ENCODE peak calls at places on chromosome 2, in five cellular contexts. X is tibial nerve, T is right lobe of liver, Z is H7, Q is skeletal muscle cell. N is an unnamed sample.

GRCh38 chr2:37394986-37395555 is 50.6 kb downstream of the QPCT start:
- DNase-seq in X (no peak), T (no peak), Z (no peak), Q (no peak), N (no peak)

GRCh38 chr2:237178396-237178795 is 92.7 kb downstream of the COPS8 start:
- DNase-seq in X (no peak), T (no peak), Z (no peak), Q (peak), N (no peak)

GRCh38 chr2:16561251-16561650 is 104.4 kb downstream of the CYRIA start:
- DNase-seq in Z (no peak), T (no peak), Q (no peak), X (no peak), N (no peak)

GRCh38 chr2:167748536-167748935 is 498.9 kb downstream of the STK39 start:
- DNase-seq in X (no peak), T (no peak), Q (no peak), Z (no peak), N (no peak)

GRCh38 chr2:32009479-32010256 is 1.1 kb downstream of the MEMO1 start:
- DNase-seq in X (peak), Q (no peak), Z (peak), T (peak), N (peak)

GRCh38 chr2:33108483-33109443 is 162.0 kb downstream of the LTBP1 start:
- DNase-seq in X (no peak), Z (no peak), T (no peak), Q (no peak), N (peak)

GRCh38 chr2:84077504-84077903 is 381.6 kb downstream of the SUCLG1 start:
- DNase-seq in X (peak), Q (no peak), Z (peak), T (no peak), N (no peak)

GRCh38 chr2:119425620-119426395 is 5.8 kb upstream of the TMEM37 start:
- DNase-seq in T (peak), Z (no peak), Q (no peak), X (no peak), N (no peak)

GRCh38 chr2:8575011-8575750 is 106.7 kb upstream of the ID2 start:
- DNase-seq in X (no peak), Z (peak), T (peak), Q (no peak), N (no peak)

GRCh38 chr2:157363612-157364101 is 38.0 kb upstream of the ERMN start:
- DNase-seq in Q (no peak), T (no peak), X (no peak), Z (no peak), N (no peak)

GRCh38 chr2:112314856-112315255 is 39.5 kb downstream of the ZC3H6 start:
- DNase-seq in T (no peak), X (no peak), Z (no peak), Q (no peak), N (no peak)

GRCh38 chr2:203909192-203909945 is 27.2 kb upstream of the ICOS start:
- DNase-seq in X (peak), Q (peak), Z (peak), T (no peak), N (peak)

GRCh38 chr2:240962371-240963064 is 35.9 kb upstream of the SNED1 start:
- DNase-seq in Q (no peak), Z (peak), T (peak), X (peak), N (peak)

GRCh38 chr2:67039701-67040100 is 357.4 kb upstream of the ETAA1 start:
- DNase-seq in Q (no peak), X (no peak), T (no peak), Z (no peak), N (no peak)

GRCh38 chr2:237726401-237726830 is 72.2 kb upstream of the RBM44 start:
- DNase-seq in X (no peak), Q (peak), Z (no peak), T (peak), N (no peak)

GRCh38 chr2:168948621-168949212 is 47.6 kb downstream of the G6PC2 start:
- DNase-seq in X (no peak), Z (no peak), T (no peak), Q (no peak), N (no peak)

GRCh38 chr2:28626376-28626775 is 125.3 kb upstream of the PPP1CB start:
- DNase-seq in T (no peak), Q (no peak), X (no peak), Z (no peak), N (no peak)

GRCh38 chr2:37768491-37768925 is 97.1 kb upstream of the CDC42EP3 start:
- DNase-seq in T (no peak), Z (no peak), X (peak), Q (peak), N (peak)

GRCh38 chr2:26577442-26578433 is 63.4 kb downstream of the CIB4 start:
- DNase-seq in Q (peak), T (peak), Z (peak), X (peak), N (peak)

GRCh38 chr2:3024401-3024935 is 353.1 kb downstream of the EIPR1 start:
- DNase-seq in X (no peak), T (peak), Z (peak), Q (no peak), N (no peak)

GRCh38 chr2:142843731-142844130 is 33.7 kb upstream of the KYNU start:
- DNase-seq in Q (no peak), T (no peak), Z (no peak), X (no peak), N (no peak)

GRCh38 chr2:28137221-28137620 is 246.7 kb downstream of the BABAM2 start:
- DNase-seq in Z (no peak), Q (peak), X (peak), T (no peak), N (no peak)

GRCh38 chr2:128064353-128064752 is 26.6 kb upstream of the UGGT1 start:
- DNase-seq in Q (no peak), X (no peak), Z (no peak), T (no peak), N (no peak)

GRCh38 chr2:190235101-190235500 is 84.5 kb downstream of the HIBCH start:
- DNase-seq in Q (no peak), Z (no peak), T (no peak), X (no peak), N (no peak)

GRCh38 chr2:230067990-230068657 is 600 bp downstream of the SLC16A14 start:
- DNase-seq in Q (no peak), Z (peak), T (peak), X (no peak), N (peak)

N was measured in ELF-1.